ENCODE peak calls at places on chromosomes 7 and 10, in seven cellular contexts. J is mesendoderm, A is tibial artery, F is IMR-90, C is astrocyte of the cerebellum, B is BJ, L is neural progenitor cell. W is an unnamed sample.

GRCh38 chr7:12716134-12716667 is 28.8 kb downstream of the ARL4A start:
- DNase-seq in A (no peak), L (peak; percentile 57), B (no peak), J (no peak), C (no peak), F (no peak), W (no peak)

GRCh38 chr7:2104716-2105115 is 128.0 kb downstream of the MAD1L1 start:
- DNase-seq in F (no peak), B (no peak), L (no peak), A (no peak), J (no peak), C (no peak), W (no peak)

GRCh38 chr7:121302214-121302745 is 26.5 kb upstream of the WNT16 start:
- DNase-seq in A (no peak), C (no peak), J (no peak), B (no peak), L (no peak), F (peak; percentile 89), W (no peak)

GRCh38 chr7:155458317-155459132 is 596 bp downstream of the EN2 start:
- DNase-seq in C (no peak), J (no peak), B (no peak), A (no peak), F (no peak), L (peak; percentile 55), W (no peak)

GRCh38 chr7:99599836-99600235 is 1.8 kb downstream of the TMEM225B start:
- DNase-seq in A (no peak), L (no peak), J (no peak), B (no peak), F (no peak), C (no peak), W (no peak)

GRCh38 chr10:28627102-28627501 is 50.2 kb upstream of the BAMBI start:
- DNase-seq in F (no peak), L (no peak), A (no peak), J (peak; percentile 25), B (no peak), C (peak; percentile 65), W (no peak)

GRCh38 chr7:75951506-75951905 is 36.6 kb downstream of the POR start:
- DNase-seq in A (no peak), C (no peak), J (no peak), L (no peak), B (no peak), F (peak; percentile 68), W (peak; percentile 68)

GRCh38 chr10:26697922-26698608 is 564 bp downstream of the PDSS1 start:
- DNase-seq in F (no peak), L (peak; percentile 10), B (no peak), C (no peak), A (no peak), J (peak; percentile 17), W (no peak)

GRCh38 chr7:7653568-7654187 is 13.1 kb downstream of the UMAD1 start:
- DNase-seq in L (peak; percentile 72), J (peak; percentile 85), C (no peak), B (no peak), A (no peak), F (no peak), W (no peak)

GRCh38 chr10:109861051-109861450 is 62.3 kb downstream of the XPNPEP1 start:
- DNase-seq in F (no peak), L (no peak), B (no peak), C (no peak), A (no peak), J (peak; percentile 3), W (no peak)

GRCh38 chr7:148296994-148297644 is 293.4 kb upstream of the C7orf33 start:
- DNase-seq in C (no peak), L (no peak), F (no peak), A (no peak), J (peak; percentile 47), B (no peak), W (no peak)

GRCh38 chr10:43390791-43391190 is 18.2 kb downstream of the HNRNPF start:
- DNase-seq in C (no peak), J (peak; percentile 83), B (no peak), L (peak; percentile 64), F (peak; percentile 49), A (no peak), W (no peak)

GRCh38 chr10:88986549-88987242 is 3.9 kb upstream of the FAS start:
- DNase-seq in A (no peak), C (no peak), J (peak; percentile 29), F (peak; percentile 37), L (peak; percentile 57), B (no peak), W (no peak)

GRCh38 chr10:132961-133898 is 2.0 kb upstream of the ZMYND11 start:
- DNase-seq in L (peak; percentile 18), C (peak; percentile 42), F (peak; percentile 74), A (no peak), J (peak; percentile 79), B (peak; percentile 39), W (peak; percentile 54)

DNA sequence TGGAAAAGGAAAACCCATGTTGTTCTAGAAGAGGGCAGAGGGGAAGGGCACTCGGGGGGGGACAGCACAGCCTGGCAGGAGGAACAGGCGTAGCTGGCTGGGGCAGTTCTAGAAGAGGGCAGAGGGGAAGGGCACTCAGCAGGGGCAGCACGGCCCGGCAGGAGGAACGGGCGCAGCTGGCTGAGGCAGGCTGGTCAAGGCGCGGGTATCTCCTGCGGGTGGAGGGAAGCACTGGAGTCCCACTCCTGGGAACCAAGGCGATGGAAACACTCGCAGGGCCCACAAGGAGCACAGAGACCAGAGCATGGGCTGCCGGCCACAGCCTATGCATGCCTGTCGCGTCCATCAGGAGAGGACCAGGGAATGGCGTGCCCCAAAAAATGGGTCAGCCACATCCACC is 36.7 kb downstream of the PAPOLB start:
- DNase-seq in L (no peak), A (no peak), C (no peak), B (no peak), F (no peak), J (no peak), W (no peak)
- H3K4me3 ChIP-seq in L (no peak overlapping the region), A (no peak overlapping the region), C (no peak overlapping the region), B (no peak overlapping the region), F (no peak overlapping the region), J (no peak overlapping the region), W (no peak overlapping the region)

DNA sequence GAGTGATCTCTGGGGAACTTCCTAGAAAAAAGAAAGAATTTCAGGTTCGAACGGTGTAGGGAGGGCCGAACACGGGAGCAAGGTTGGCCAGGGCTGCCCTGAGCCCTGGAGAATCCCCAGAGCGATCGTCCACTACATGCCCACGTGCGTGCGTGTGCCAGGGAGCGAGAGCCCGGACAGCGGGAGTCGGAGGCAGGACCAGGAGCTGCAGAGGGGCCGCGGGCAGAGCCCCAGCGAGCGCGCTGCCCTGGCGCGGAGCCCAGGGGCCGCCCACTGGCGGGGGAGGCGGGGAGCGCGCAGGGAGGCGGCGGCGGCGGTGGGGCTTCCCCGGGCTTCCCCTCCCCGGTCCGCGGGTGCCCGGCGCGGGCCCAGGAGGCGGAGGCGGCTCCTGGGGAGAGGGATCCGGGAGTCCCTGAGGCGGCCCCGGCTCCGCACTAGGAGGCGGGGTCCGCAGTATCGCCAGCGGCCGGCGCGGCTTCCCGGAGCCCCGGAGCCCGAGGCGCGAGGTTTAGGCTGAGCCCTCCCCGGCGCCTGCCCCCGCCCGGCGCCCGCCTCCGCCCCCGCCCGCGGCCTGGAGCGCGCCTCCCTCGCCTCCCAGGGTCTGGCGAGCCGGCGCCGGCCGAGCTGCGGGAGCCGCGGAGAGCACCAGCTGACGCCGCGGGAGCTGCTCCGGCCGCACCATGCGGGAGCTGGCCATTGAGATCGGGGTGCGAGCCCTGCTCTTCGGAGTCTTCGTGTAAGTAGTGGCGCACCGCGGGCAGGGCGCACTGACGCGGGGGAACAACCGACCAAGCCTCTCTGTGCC is at the start of gene PLPP4:
- DNase-seq in L (peak; percentile 78), J (peak; percentile 49), A (no peak), B (no peak), C (no peak), F (no peak), W (no peak)
- H3K4me3 ChIP-seq in L (peak within 1 kb of the TSS; percentile 56), J (peak within 1 kb of the TSS; percentile 26), A (peak within 1 kb of the TSS; percentile 35), B (peak within 1 kb of the TSS; percentile 53), C (peak within 1 kb of the TSS; percentile 57), F (no peak within 1 kb of the TSS), W (peak within 1 kb of the TSS; percentile 76)

DNA sequence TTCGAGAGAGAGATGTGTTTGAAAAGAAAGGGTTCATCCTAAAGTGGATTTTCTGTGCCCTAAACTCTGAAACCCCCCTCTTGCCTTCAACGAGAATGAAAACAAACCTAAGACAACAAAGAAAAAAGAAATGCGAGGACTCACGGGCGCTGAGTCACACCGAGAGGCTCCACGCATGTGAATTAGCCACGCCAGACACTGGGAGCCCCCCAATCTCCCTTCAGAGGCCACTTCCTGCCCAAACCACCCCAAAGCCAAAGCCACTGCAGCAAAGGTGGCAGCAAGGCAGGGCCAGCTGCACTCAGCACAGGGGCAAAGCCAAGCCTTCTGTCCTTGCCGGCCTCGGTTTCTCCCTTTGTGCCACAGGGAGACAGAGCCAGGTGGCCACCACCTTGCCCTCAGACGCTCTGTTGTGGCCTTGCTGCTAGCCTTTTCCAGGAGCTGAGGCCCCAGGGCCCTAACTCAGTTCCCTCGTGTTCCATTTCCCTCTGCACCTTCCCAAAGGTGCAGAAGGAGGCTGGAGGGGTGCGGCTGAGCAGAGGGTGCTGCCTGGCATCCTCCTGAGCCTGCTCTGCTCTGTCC is 93.3 kb downstream of the FAM53B start:
- DNase-seq in J (no peak), B (no peak), F (no peak), A (no peak), L (no peak), C (no peak), W (no peak)
- H3K4me3 ChIP-seq in J (no peak overlapping the region), B (no peak overlapping the region), F (no peak overlapping the region), A (no peak overlapping the region), L (no peak overlapping the region), C (no peak overlapping the region), W (no peak overlapping the region)

GRCh38 chr7:141976524-141977245 is 3.1 kb upstream of the TAS2R38 start:
- DNase-seq in L (no peak), B (no peak), A (no peak), J (no peak), F (no peak), C (no peak), W (no peak)

GRCh38 chr7:141974831-141975230 is 1.3 kb upstream of the TAS2R38 start:
- DNase-seq in B (no peak), C (no peak), L (peak; percentile 44), F (no peak), J (peak; percentile 47), A (no peak), W (no peak)

GRCh38 chr7:141978351-141978750 is 4.8 kb upstream of the TAS2R38 start:
- DNase-seq in C (no peak), A (no peak), L (no peak), F (no peak), J (no peak), B (no peak), W (no peak)

GRCh38 chr7:141973673-141974072 is at the start of gene TAS2R38:
- DNase-seq in C (no peak), L (no peak), F (no peak), B (no peak), J (no peak), A (no peak), W (no peak)

DNA sequence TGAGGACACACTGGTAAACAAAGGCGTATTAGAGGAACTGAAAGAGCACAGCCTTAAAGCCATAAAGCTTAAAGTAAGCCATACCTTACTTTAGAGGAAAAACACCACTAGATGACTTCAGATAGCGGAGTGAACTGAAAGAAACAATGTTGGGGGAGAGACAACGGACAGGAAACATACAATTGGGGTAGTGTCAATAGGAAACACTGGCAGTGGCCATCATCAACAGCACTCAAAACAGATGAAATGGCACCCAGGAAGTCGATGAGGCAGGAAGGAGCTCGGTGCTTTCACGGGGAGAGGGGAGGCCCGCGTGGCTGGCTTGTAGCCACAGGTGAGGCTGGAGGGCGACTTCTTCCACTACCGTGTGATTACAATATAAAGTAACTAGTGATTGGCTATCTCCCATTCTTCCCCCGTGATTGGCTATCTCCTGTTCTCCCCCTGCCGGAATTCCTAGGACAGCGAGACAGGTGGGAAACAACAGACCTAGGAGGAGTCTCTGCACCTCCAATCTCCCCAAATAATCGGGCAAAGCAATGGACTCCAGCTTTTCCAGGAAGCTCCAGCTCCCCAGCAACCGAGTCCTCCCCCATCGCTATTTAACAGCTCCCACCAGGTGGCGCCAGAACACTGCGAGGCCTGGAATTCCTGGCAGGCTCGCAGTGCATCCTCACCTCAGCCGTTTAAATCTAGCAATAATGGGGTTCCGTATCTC is 2.4 kb upstream of the TAS2R38 start:
- DNase-seq in C (peak; percentile 29), A (peak; percentile 49), L (peak; percentile 90), B (no peak), F (no peak), J (peak; percentile 86), W (no peak)
- H3K4me3 ChIP-seq in C (peak overlapping the region; percentile 28), A (no peak overlapping the region), L (peak overlapping the region; percentile 31), B (no peak overlapping the region), F (no peak overlapping the region), J (no peak overlapping the region), W (peak overlapping the region; percentile 16)